ENCODE peak calls at places on chromosomes 1 and 21, in ten cellular contexts. One of them, this sample, is unnamed.

GRCh38 chr1:243336163-243336562 is 80.3 kb downstream of the SDCCAG8 start:
- DNase-seq in OCI-LY7: no peak
- DNase-seq in cardiac muscle cell: no peak
- DNase-seq in heart left ventricle: no peak
- DNase-seq in thyroid gland: no peak
- DNase-seq in Calu3: no peak
- DNase-seq in HFFc6: no peak
- DNase-seq in neural crest cell: no peak
- DNase-seq in Peyer's patch: no peak
- DNase-seq in CD4-positive, alpha-beta T cell: no peak
- DNase-seq in this sample: no peak

GRCh38 chr1:88683516-88683847 is 591 bp upstream of the PKN2 start:
- DNase-seq in neural crest cell: peak
- DNase-seq in heart left ventricle: peak
- DNase-seq in cardiac muscle cell: no peak
- DNase-seq in CD4-positive, alpha-beta T cell: peak
- DNase-seq in HFFc6: peak
- DNase-seq in Peyer's patch: peak
- DNase-seq in OCI-LY7: peak
- DNase-seq in thyroid gland: peak
- DNase-seq in Calu3: peak
- DNase-seq in this sample: peak

GRCh38 chr1:40185951-40186864 is 25.0 kb downstream of the RLF start:
- DNase-seq in OCI-LY7: peak
- DNase-seq in cardiac muscle cell: peak
- DNase-seq in heart left ventricle: no peak
- DNase-seq in neural crest cell: no peak
- DNase-seq in Peyer's patch: no peak
- DNase-seq in thyroid gland: no peak
- DNase-seq in HFFc6: peak
- DNase-seq in CD4-positive, alpha-beta T cell: no peak
- DNase-seq in Calu3: no peak
- DNase-seq in this sample: no peak

GRCh38 chr1:231808116-231808515 is 181.5 kb downstream of the DISC1 start:
- DNase-seq in neural crest cell: no peak
- DNase-seq in OCI-LY7: no peak
- DNase-seq in heart left ventricle: no peak
- DNase-seq in CD4-positive, alpha-beta T cell: no peak
- DNase-seq in Peyer's patch: no peak
- DNase-seq in Calu3: no peak
- DNase-seq in cardiac muscle cell: no peak
- DNase-seq in thyroid gland: no peak
- DNase-seq in HFFc6: no peak
- DNase-seq in this sample: no peak

GRCh38 chr1:248404024-248404423 is 1.2 kb downstream of the OR2T1 start:
- DNase-seq in heart left ventricle: no peak
- DNase-seq in OCI-LY7: no peak
- DNase-seq in Calu3: no peak
- DNase-seq in CD4-positive, alpha-beta T cell: no peak
- DNase-seq in cardiac muscle cell: no peak
- DNase-seq in Peyer's patch: no peak
- DNase-seq in HFFc6: no peak
- DNase-seq in thyroid gland: no peak
- DNase-seq in neural crest cell: no peak
- DNase-seq in this sample: no peak

GRCh38 chr1:43620956-43621355 is 29.0 kb upstream of the KDM4A start:
- DNase-seq in Peyer's patch: no peak
- DNase-seq in OCI-LY7: no peak
- DNase-seq in thyroid gland: no peak
- DNase-seq in heart left ventricle: no peak
- DNase-seq in HFFc6: no peak
- DNase-seq in neural crest cell: no peak
- DNase-seq in CD4-positive, alpha-beta T cell: no peak
- DNase-seq in Calu3: no peak
- DNase-seq in cardiac muscle cell: no peak
- DNase-seq in this sample: no peak

GRCh38 chr1:185297986-185298385 is 19.1 kb downstream of the IVNS1ABP start:
- DNase-seq in Calu3: no peak
- DNase-seq in HFFc6: no peak
- DNase-seq in heart left ventricle: no peak
- DNase-seq in neural crest cell: no peak
- DNase-seq in OCI-LY7: no peak
- DNase-seq in thyroid gland: no peak
- DNase-seq in cardiac muscle cell: peak
- DNase-seq in CD4-positive, alpha-beta T cell: no peak
- DNase-seq in Peyer's patch: no peak
- DNase-seq in this sample: no peak

GRCh38 chr1:91124989-91125417 is 103.2 kb upstream of the ZNF644 start:
- DNase-seq in neural crest cell: no peak
- DNase-seq in HFFc6: no peak
- DNase-seq in OCI-LY7: no peak
- DNase-seq in Calu3: no peak
- DNase-seq in heart left ventricle: no peak
- DNase-seq in CD4-positive, alpha-beta T cell: no peak
- DNase-seq in cardiac muscle cell: no peak
- DNase-seq in thyroid gland: peak
- DNase-seq in Peyer's patch: no peak
- DNase-seq in this sample: no peak

GRCh38 chr1:204684551-204685235 is 845 bp downstream of the LRRN2 start:
- DNase-seq in cardiac muscle cell: peak
- DNase-seq in thyroid gland: peak
- DNase-seq in OCI-LY7: no peak
- DNase-seq in neural crest cell: peak
- DNase-seq in HFFc6: no peak
- DNase-seq in Calu3: peak
- DNase-seq in Peyer's patch: no peak
- DNase-seq in CD4-positive, alpha-beta T cell: no peak
- DNase-seq in heart left ventricle: peak
- DNase-seq in this sample: no peak

GRCh38 chr1:180194546-180195207 is 35.4 kb upstream of the LHX4 start:
- DNase-seq in cardiac muscle cell: no peak
- DNase-seq in CD4-positive, alpha-beta T cell: no peak
- DNase-seq in Calu3: no peak
- DNase-seq in heart left ventricle: no peak
- DNase-seq in OCI-LY7: no peak
- DNase-seq in Peyer's patch: no peak
- DNase-seq in neural crest cell: no peak
- DNase-seq in thyroid gland: no peak
- DNase-seq in HFFc6: no peak
- DNase-seq in this sample: no peak

GRCh38 chr1:151401125-151401788 is 1.9 kb downstream of the PSMB4 start:
- DNase-seq in Calu3: peak
- DNase-seq in heart left ventricle: no peak
- DNase-seq in HFFc6: peak
- DNase-seq in Peyer's patch: no peak
- DNase-seq in cardiac muscle cell: no peak
- DNase-seq in neural crest cell: no peak
- DNase-seq in thyroid gland: no peak
- DNase-seq in CD4-positive, alpha-beta T cell: no peak
- DNase-seq in OCI-LY7: no peak
- DNase-seq in this sample: no peak

GRCh38 chr1:212514782-212515181 is 82.1 kb downstream of the NENF start:
- DNase-seq in OCI-LY7: no peak
- DNase-seq in HFFc6: no peak
- DNase-seq in CD4-positive, alpha-beta T cell: no peak
- DNase-seq in neural crest cell: no peak
- DNase-seq in Calu3: no peak
- DNase-seq in thyroid gland: peak
- DNase-seq in cardiac muscle cell: peak
- DNase-seq in heart left ventricle: no peak
- DNase-seq in Peyer's patch: no peak
- DNase-seq in this sample: no peak

GRCh38 chr1:208065862-208066261 is 154.9 kb upstream of the CD34 start:
- DNase-seq in Calu3: no peak
- DNase-seq in neural crest cell: no peak
- DNase-seq in HFFc6: no peak
- DNase-seq in heart left ventricle: no peak
- DNase-seq in thyroid gland: no peak
- DNase-seq in CD4-positive, alpha-beta T cell: no peak
- DNase-seq in Peyer's patch: no peak
- DNase-seq in OCI-LY7: no peak
- DNase-seq in cardiac muscle cell: no peak
- DNase-seq in this sample: peak

GRCh38 chr1:6700853-6701436 is 671 bp downstream of the DNAJC11 start:
- DNase-seq in cardiac muscle cell: peak
- DNase-seq in CD4-positive, alpha-beta T cell: no peak
- DNase-seq in OCI-LY7: peak
- DNase-seq in HFFc6: no peak
- DNase-seq in heart left ventricle: no peak
- DNase-seq in thyroid gland: no peak
- DNase-seq in Peyer's patch: no peak
- DNase-seq in neural crest cell: peak
- DNase-seq in Calu3: no peak
- DNase-seq in this sample: no peak

GRCh38 chr21:43866659-43867331 is 1.8 kb downstream of the AGPAT3 start:
- DNase-seq in cardiac muscle cell: no peak
- DNase-seq in thyroid gland: no peak
- DNase-seq in HFFc6: no peak
- DNase-seq in heart left ventricle: no peak
- DNase-seq in Calu3: peak
- DNase-seq in Peyer's patch: peak
- DNase-seq in CD4-positive, alpha-beta T cell: no peak
- DNase-seq in neural crest cell: no peak
- DNase-seq in OCI-LY7: no peak
- DNase-seq in this sample: no peak

GRCh38 chr1:94596260-94596659 is 54.7 kb upstream of the F3 start:
- DNase-seq in neural crest cell: no peak
- DNase-seq in CD4-positive, alpha-beta T cell: no peak
- DNase-seq in cardiac muscle cell: no peak
- DNase-seq in thyroid gland: no peak
- DNase-seq in Peyer's patch: no peak
- DNase-seq in heart left ventricle: no peak
- DNase-seq in HFFc6: no peak
- DNase-seq in Calu3: no peak
- DNase-seq in OCI-LY7: no peak
- DNase-seq in this sample: no peak
- TF ChIP-seq CTCF in neural crest cell: no peak
- TF ChIP-seq CTCF in CD4-positive, alpha-beta T cell: no peak
- TF ChIP-seq CTCF in cardiac muscle cell: no peak
- TF ChIP-seq CTCF in thyroid gland: no peak
- TF ChIP-seq CTCF in Peyer's patch: no peak
- TF ChIP-seq CTCF in heart left ventricle: no peak
- TF ChIP-seq CTCF in HFFc6: no peak
- TF ChIP-seq CTCF in Calu3: no peak
- TF ChIP-seq CTCF in OCI-LY7: no peak
- TF ChIP-seq CTCF in this sample: no peak

GRCh38 chr1:64664287-64664686 is 80.6 kb upstream of the RAVER2 start:
- DNase-seq in heart left ventricle: no peak
- DNase-seq in OCI-LY7: no peak
- DNase-seq in CD4-positive, alpha-beta T cell: no peak
- DNase-seq in thyroid gland: no peak
- DNase-seq in Peyer's patch: no peak
- DNase-seq in cardiac muscle cell: no peak
- DNase-seq in HFFc6: no peak
- DNase-seq in neural crest cell: peak
- DNase-seq in Calu3: no peak
- DNase-seq in this sample: no peak

GRCh38 chr1:64659478-64659877 is 85.4 kb upstream of the RAVER2 start:
- DNase-seq in neural crest cell: no peak
- DNase-seq in cardiac muscle cell: no peak
- DNase-seq in thyroid gland: no peak
- DNase-seq in Peyer's patch: no peak
- DNase-seq in OCI-LY7: no peak
- DNase-seq in CD4-positive, alpha-beta T cell: no peak
- DNase-seq in heart left ventricle: no peak
- DNase-seq in HFFc6: no peak
- DNase-seq in Calu3: no peak
- DNase-seq in this sample: no peak

GRCh38 chr1:64669098-64669675 is 75.7 kb upstream of the RAVER2 start:
- DNase-seq in Calu3: no peak
- DNase-seq in neural crest cell: no peak
- DNase-seq in cardiac muscle cell: peak
- DNase-seq in HFFc6: no peak
- DNase-seq in thyroid gland: no peak
- DNase-seq in heart left ventricle: no peak
- DNase-seq in OCI-LY7: no peak
- DNase-seq in CD4-positive, alpha-beta T cell: no peak
- DNase-seq in Peyer's patch: no peak
- DNase-seq in this sample: no peak

GRCh38 chr1:64663654-64664053 is 81.2 kb upstream of the RAVER2 start:
- DNase-seq in Calu3: peak
- DNase-seq in thyroid gland: no peak
- DNase-seq in neural crest cell: peak
- DNase-seq in Peyer's patch: no peak
- DNase-seq in cardiac muscle cell: no peak
- DNase-seq in heart left ventricle: no peak
- DNase-seq in OCI-LY7: peak
- DNase-seq in CD4-positive, alpha-beta T cell: no peak
- DNase-seq in HFFc6: no peak
- DNase-seq in this sample: no peak
- TF ChIP-seq CTCF in Calu3: peak
- TF ChIP-seq CTCF in thyroid gland: no peak
- TF ChIP-seq CTCF in neural crest cell: peak
- TF ChIP-seq CTCF in Peyer's patch: no peak
- TF ChIP-seq CTCF in cardiac muscle cell: peak
- TF ChIP-seq CTCF in heart left ventricle: no peak
- TF ChIP-seq CTCF in OCI-LY7: peak
- TF ChIP-seq CTCF in CD4-positive, alpha-beta T cell: no peak
- TF ChIP-seq CTCF in HFFc6: peak
- TF ChIP-seq CTCF in this sample: no peak

DNA sequence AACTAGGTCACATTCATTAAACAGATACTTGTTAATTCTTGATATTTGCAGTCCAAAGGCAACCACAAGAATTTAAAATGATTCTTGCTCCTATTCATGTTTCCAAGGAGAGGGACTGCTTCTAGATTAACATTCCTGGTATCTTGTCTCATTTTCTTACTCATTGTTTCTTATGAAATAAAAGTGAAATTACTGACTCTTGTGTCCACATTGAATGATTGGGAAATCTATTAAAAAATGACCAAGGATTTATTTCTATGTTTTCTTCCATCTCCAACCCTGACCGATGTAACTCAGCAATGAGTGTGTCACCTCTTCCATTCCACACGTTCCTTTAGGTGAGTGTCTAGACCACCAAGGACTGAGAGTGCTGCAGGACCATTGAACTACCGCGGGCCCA is 414.8 kb upstream of the PTBP2 start:
- DNase-seq in HFFc6: peak
- DNase-seq in heart left ventricle: no peak
- DNase-seq in Peyer's patch: no peak
- DNase-seq in Calu3: no peak
- DNase-seq in neural crest cell: no peak
- DNase-seq in CD4-positive, alpha-beta T cell: no peak
- DNase-seq in thyroid gland: no peak
- DNase-seq in cardiac muscle cell: peak
- DNase-seq in OCI-LY7: no peak
- DNase-seq in this sample: no peak
- TF ChIP-seq CTCF in HFFc6: no peak
- TF ChIP-seq CTCF in heart left ventricle: no peak
- TF ChIP-seq CTCF in Peyer's patch: no peak
- TF ChIP-seq CTCF in Calu3: no peak
- TF ChIP-seq CTCF in neural crest cell: no peak
- TF ChIP-seq CTCF in CD4-positive, alpha-beta T cell: no peak
- TF ChIP-seq CTCF in thyroid gland: no peak
- TF ChIP-seq CTCF in cardiac muscle cell: no peak
- TF ChIP-seq CTCF in OCI-LY7: no peak
- TF ChIP-seq CTCF in this sample: no peak

DNA sequence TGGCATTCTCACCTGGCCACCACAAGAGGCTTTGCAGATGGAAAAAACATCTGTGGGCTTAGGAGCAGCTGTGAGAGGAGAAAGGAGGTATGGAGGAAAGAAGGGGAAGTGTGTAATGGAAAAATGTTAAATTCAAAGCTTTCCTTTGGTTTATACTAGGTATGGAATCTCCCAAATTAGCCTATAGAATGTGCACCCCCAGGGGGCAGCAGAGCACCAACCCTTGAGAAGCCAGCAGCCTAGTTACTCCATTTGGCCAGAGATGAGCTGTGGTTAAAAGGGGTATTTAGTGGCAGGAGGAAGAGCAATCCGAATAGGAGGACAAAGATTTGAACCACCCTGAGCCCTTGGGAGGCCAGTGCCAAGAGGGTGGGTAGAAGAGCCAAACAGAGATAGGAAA is 97.5 kb upstream of the CTTNBP2NL start:
- DNase-seq in OCI-LY7: peak
- DNase-seq in cardiac muscle cell: peak
- DNase-seq in thyroid gland: peak
- DNase-seq in Calu3: peak
- DNase-seq in heart left ventricle: no peak
- DNase-seq in Peyer's patch: no peak
- DNase-seq in HFFc6: peak
- DNase-seq in CD4-positive, alpha-beta T cell: no peak
- DNase-seq in neural crest cell: peak
- DNase-seq in this sample: no peak
- TF ChIP-seq CTCF in OCI-LY7: peak
- TF ChIP-seq CTCF in cardiac muscle cell: peak
- TF ChIP-seq CTCF in thyroid gland: no peak
- TF ChIP-seq CTCF in Calu3: peak
- TF ChIP-seq CTCF in heart left ventricle: peak
- TF ChIP-seq CTCF in Peyer's patch: peak
- TF ChIP-seq CTCF in HFFc6: peak
- TF ChIP-seq CTCF in CD4-positive, alpha-beta T cell: no peak
- TF ChIP-seq CTCF in neural crest cell: peak
- TF ChIP-seq CTCF in this sample: peak